ENCODE peak calls at places on chromosomes 13 and 19, in five cellular contexts. N is tibial nerve, B is A549, K is heart left ventricle, D is transverse colon. M is an unnamed sample.

GRCh38 chr13:97809576-97809975 is 143.9 kb upstream of the IPO5 start:
- DNase-seq in N (no peak), B (no peak), K (no peak), D (no peak), M (no peak)

GRCh38 chr13:85108356-85108755 is 690.9 kb downstream of the SLITRK6 start:
- DNase-seq in N (no peak), B (no peak), K (no peak), D (no peak), M (no peak)

GRCh38 chr13:34161829-34162544 is 344.0 kb downstream of the RFC3 start:
- DNase-seq in N (no peak), B (peak; percentile 18), K (no peak), D (no peak), M (no peak)

GRCh38 chr19:55173717-55174409 is 6.2 kb downstream of the SYT5 start:
- DNase-seq in N (no peak), B (peak; percentile 95), K (no peak), D (peak; percentile 61), M (peak; percentile 97)

GRCh38 chr13:113145911-113146598 is 12.4 kb upstream of the PROZ start:
- DNase-seq in N (no peak), B (no peak), K (no peak), D (no peak), M (no peak)

GRCh38 chr13:52454459-52454824 is 836 bp upstream of the CKAP2 start:
- DNase-seq in N (no peak), B (no peak), K (no peak), D (peak; percentile 53), M (no peak)

GRCh38 chr13:39874331-39875055 is 219.0 kb downstream of the COG6 start:
- DNase-seq in N (no peak), B (no peak), K (no peak), D (no peak), M (no peak)

GRCh38 chr19:27884376-27884775 is 1328.6 kb downstream of the UQCRFS1 start:
- DNase-seq in N (no peak), B (no peak), K (no peak), D (no peak), M (no peak)

GRCh38 chr13:59176775-59177174 is 987.0 kb downstream of the DIAPH3 start:
- DNase-seq in N (no peak), B (no peak), K (no peak), D (no peak), M (no peak)

GRCh38 chr19:48635263-48635965 is 1.8 kb downstream of the DBP start:
- DNase-seq in N (peak; percentile 76), B (peak; percentile 74), K (peak; percentile 87), D (peak; percentile 82), M (no peak)
- TF ChIP-seq POLR2A in N (peak; percentile 85), B (peak; percentile 32), K (no peak), D (no peak), M (peak; percentile 16)

GRCh38 chr13:105139048-105139379 is 1396.4 kb downstream of the EFNB2 start:
- DNase-seq in N (no peak), B (no peak), K (no peak), D (no peak), M (no peak)

GRCh38 chr13:105135852-105136251 is 1399.6 kb downstream of the EFNB2 start:
- DNase-seq in N (no peak), B (no peak), K (no peak), D (no peak), M (no peak)

GRCh38 chr13:105144020-105144419 is 1391.4 kb downstream of the EFNB2 start:
- DNase-seq in N (no peak), B (no peak), K (no peak), D (no peak), M (no peak)

GRCh38 chr13:105142556-105142955 is 1392.9 kb downstream of the EFNB2 start:
- DNase-seq in N (no peak), B (no peak), K (no peak), D (no peak), M (no peak)

GRCh38 chr13:105139380-105140285 is 1395.8 kb downstream of the EFNB2 start:
- DNase-seq in N (peak; percentile 8), B (peak; percentile 46), K (peak; percentile 58), D (peak; percentile 33), M (peak; percentile 41)
- TF ChIP-seq POLR2A in N (no peak), B (no peak), K (no peak), D (no peak), M (no peak)

GRCh38 chr19:23255700-23256099 is 5.5 kb upstream of the ZNF724 start:
- DNase-seq in N (no peak), B (no peak), K (no peak), D (no peak), M (no peak)

GRCh38 chr19:23254141-23254910 is 4.1 kb upstream of the ZNF724 start:
- DNase-seq in N (no peak), B (no peak), K (no peak), D (no peak), M (no peak)

DNA sequence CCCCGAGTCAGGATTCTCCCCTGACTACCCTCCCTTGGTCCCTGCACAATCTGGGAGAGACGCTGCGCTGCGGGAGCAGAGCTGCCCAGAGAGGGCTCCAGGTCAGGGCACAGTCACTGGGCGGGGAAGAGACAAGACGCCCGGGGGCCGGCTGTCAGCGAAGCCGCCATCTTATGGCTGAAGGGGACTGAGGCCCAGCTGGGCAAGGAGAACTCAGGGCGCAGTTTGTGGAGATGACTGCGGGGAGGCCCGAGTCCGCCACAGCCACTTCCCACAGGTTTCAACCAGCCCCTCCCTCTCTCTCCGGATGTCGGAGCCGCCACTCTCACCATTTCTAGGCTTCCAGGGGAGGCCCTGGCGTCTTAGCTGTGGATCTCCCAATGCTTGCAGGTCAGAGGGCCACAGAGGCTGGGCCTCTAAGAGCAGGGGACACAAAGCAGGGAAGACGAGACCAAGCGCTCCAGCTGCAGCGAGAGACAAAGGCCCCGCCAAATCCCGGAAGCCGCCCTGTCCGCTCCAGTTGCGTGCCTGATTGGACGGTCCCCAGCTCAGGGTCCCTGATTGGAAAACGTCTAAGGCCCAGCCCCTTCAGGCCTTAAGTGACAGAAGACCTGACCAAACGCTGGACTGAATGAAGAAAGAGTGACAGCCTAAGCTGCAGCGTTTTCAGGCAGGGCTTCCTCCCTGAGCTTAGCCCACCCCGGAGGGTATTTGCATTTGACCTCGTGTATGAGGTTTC is at the start of gene ZNF724:
- DNase-seq in N (peak; percentile 89), B (peak; percentile 84), K (peak; percentile 94), D (peak; percentile 94), M (peak; percentile 68)
- TF ChIP-seq POLR2A in N (peak; percentile 11), B (no peak), K (no peak), D (peak; percentile 69), M (peak; percentile 55)

GRCh38 chr19:33888665-33889064 is 92.0 kb downstream of the KCTD15 start:
- DNase-seq in N (no peak), B (no peak), K (no peak), D (no peak), M (no peak)
- TF ChIP-seq POLR2A in N (no peak), B (no peak), K (no peak), D (no peak), M (no peak)

DNA sequence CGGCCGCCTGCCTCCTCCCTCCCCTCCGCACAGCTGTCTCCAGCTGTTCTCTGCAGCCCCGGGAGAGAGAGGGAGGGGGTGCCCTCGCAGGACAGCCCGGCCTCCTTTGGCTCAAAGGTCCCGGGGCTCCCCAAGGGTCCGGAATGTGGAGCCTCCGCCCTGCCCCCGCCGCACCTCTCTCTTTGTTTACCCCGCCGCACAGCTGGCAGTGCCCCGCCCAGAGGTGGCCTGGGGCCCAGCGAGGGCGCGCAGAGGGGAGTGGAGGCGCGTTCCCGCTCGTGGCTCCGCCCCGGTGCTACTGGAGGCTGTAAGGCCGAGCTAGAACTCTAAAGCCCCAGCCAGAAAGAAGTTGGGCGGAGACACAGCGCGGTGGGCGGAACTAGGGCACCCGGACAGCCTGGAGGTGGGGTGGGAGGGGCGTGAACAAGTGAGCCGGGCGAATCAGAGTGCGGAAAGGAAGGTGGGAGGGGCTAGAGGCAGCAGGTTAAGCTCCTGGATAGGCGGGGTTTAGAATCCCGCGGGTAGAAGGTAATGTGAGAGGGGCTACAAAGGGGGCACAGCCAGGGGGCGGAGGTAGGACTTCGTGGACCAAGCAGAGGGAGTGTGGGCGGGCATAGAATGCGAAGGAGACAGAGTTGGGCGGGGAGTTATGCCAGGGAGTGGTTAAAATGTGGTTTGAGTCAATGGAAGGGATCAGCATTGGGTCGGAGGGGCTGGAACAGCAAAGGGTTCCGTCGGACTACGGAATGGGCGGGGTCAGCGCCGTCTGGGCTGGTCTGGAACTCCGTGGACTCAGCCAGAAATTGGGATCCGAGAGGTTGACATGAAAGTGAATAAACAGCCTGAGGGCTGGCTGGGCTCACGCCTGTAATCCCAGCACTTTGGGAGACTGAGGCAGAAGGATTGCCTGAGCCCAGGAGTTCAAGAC is 2.8 kb downstream of the LTBP4 start:
- DNase-seq in N (peak; percentile 99), B (peak; percentile 99), K (peak; percentile 97), D (peak; percentile 100), M (peak; percentile 97)
- TF ChIP-seq POLR2A in N (peak; percentile 81), B (peak; percentile 20), K (peak; percentile 62), D (peak; percentile 61), M (no peak)

DNA sequence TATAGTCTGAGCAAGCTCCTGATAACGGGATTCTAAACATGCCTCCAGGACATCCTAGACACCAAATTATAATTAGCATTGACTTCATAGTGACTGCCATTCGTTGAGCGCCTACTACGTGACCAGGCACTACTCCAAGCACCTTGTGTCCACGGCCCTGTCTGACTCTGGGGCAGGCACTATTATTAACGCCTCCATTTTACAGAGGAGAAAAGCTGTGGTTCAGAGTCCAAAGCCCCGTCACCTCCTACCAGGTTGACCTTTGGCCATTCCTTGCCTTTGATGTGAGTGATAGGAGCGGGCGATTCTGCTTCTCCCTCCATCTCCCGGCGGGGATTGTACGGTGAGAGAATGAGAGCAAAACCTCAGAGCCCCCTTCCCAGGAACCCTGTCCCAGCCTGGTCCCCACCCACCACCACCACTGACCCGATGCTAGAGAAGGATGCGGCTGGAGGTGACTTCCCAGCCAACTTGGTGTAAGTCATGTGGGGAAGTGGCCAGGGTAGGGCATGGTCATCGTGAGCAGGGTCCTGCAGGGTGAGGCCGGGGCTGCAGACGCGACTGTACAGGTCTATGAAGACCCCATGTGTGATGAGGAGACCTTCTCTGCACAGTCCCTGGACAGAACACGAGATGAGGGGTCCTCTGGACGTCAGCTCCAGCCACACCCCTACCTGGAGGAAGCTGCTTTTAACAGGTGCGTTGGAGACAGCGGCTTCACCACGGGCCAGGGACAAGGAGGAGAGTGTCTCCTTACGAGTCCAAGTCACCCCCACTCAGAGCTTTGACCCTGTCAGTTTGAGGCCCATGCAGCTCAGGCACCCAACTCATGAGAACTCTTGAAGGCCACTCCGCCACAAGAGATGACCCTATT is at the start of gene IGSF23:
- DNase-seq in N (no peak), B (no peak), K (no peak), D (peak; percentile 30), M (no peak)
- TF ChIP-seq POLR2A in N (no peak), B (no peak), K (no peak), D (no peak), M (no peak)

DNA sequence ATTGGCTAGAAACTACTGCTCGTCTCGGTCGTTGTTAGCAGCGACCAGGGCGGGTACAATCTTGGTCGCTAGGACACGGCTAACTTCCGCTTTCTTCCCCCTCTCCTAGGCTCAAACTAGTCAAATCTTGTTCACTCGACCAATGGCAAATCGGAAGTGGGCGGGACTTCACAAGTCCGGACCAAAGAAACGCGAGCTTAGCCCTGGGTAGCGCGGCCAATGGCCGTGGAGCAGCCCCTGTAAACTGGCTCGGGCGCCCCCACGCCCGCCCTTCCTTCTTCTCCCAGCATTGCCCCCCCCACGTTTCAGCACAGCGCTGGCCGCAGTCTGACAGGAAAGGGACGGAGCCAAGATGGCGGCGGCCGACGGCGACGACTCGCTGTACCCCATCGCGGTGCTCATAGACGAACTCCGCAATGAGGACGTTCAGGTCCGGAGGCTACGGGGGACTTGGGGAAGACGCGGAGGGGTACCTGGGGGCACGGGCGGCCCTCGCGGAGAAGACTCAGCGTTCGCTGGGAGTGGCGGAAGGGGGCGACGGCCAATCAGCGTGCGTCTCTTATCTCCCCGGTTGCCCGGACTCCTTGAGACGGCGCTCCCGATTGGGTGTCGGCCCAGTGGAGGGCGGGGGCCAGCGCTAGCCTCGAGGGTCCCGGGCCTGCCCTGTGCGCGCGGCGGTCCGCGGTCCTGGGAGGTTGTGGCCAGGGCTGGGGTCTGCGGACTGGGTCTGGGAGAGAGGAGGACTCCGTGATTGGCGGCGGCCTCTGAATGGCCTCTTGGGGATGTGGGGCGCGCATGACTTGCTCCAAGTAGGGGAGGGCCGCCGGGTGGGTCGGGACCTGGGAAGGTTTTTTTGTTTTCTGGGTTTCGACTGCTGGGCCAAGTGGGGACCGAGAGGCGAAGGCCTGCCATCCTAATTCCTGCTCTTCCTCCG is at the start of gene PPP2R1A:
- DNase-seq in N (peak; percentile 99), B (peak; percentile 97), K (peak; percentile 98), D (peak; percentile 99), M (peak; percentile 98)
- TF ChIP-seq POLR2A in N (peak; percentile 69), B (peak; percentile 64), K (peak; percentile 60), D (peak; percentile 98), M (peak; percentile 75)

M was measured in H54.